ENCODE peak calls at places on chromosomes 1 and 21, in ten cellular contexts. O is left ventricle myocardium inferior; M is endothelial cell of umbilical vein; Z is glutamatergic neuron; W is AG04450; D is aorta; R is activated T-helper 9 cell treated with anti-CD3 and anti-CD28 coated beads, Interleukin-2, amount 50 U/mL, for 16 hours; C is cardiac muscle cell; E is GM12891; H is HEK293T. A is an unnamed sample.

GRCh38 chr21:19353271-19353670 is 949.7 kb upstream of the TMPRSS15 start:
- DNase-seq in O (no peak), C (no peak), E (no peak), Z (no peak), W (no peak), M (no peak), R (no peak), H (no peak), D (no peak), A (no peak)

GRCh38 chr1:77121503-77121902 is 97.7 kb downstream of the PIGK start:
- DNase-seq in M (no peak), O (no peak), D (no peak), R (no peak), W (no peak), C (no peak), H (no peak), E (no peak), Z (no peak), A (no peak)

GRCh38 chr1:246765521-246765920 is 41.3 kb downstream of the SCCPDH start:
- DNase-seq in O (no peak), M (no peak), W (no peak), D (no peak), Z (no peak), H (no peak), R (no peak), C (no peak), E (no peak), A (no peak)

GRCh38 chr1:14597343-14598006 is 1.0 kb upstream of the KAZN start:
- DNase-seq in D (no peak), R (no peak), Z (no peak), W (no peak), H (no peak), E (no peak), O (no peak), M (no peak), C (peak), A (no peak)

GRCh38 chr1:30034627-30035521 is 688.5 kb downstream of the MATN1 start:
- DNase-seq in W (no peak), D (no peak), C (peak), Z (no peak), H (no peak), E (no peak), R (no peak), M (no peak), O (no peak), A (no peak)

GRCh38 chr1:158124034-158124433 is 56.7 kb upstream of the CD1D start:
- DNase-seq in H (no peak), D (no peak), R (no peak), M (no peak), C (no peak), O (no peak), E (no peak), Z (no peak), W (no peak), A (no peak)

GRCh38 chr1:38030596-38031512 is 15.7 kb downstream of the POU3F1 start:
- DNase-seq in H (no peak), W (no peak), O (no peak), Z (no peak), D (no peak), E (no peak), M (no peak), C (no peak), R (no peak), A (no peak)

GRCh38 chr1:46400398-46400797 is 6.3 kb downstream of the FAAH start:
- DNase-seq in Z (no peak), W (no peak), D (no peak), C (no peak), O (no peak), H (no peak), E (no peak), M (no peak), R (no peak), A (no peak)

GRCh38 chr21:21179619-21180336 is 181.6 kb downstream of the NCAM2 start:
- DNase-seq in D (no peak), R (no peak), E (no peak), H (no peak), C (no peak), O (no peak), M (no peak), Z (no peak), W (no peak), A (no peak)

GRCh38 chr1:19640363-19641316 is 3.5 kb upstream of the NBL1 start:
- DNase-seq in W (no peak), D (no peak), C (peak), Z (no peak), H (no peak), R (no peak), M (peak), E (no peak), O (no peak), A (peak)

GRCh38 chr21:17159697-17160096 is 353.1 kb upstream of the CXADR start:
- DNase-seq in M (no peak), H (no peak), W (no peak), C (no peak), Z (no peak), R (no peak), D (no peak), E (no peak), O (no peak), A (no peak)

GRCh38 chr1:12359734-12360133 is 129.9 kb downstream of the VPS13D start:
- DNase-seq in H (no peak), Z (no peak), W (no peak), R (no peak), C (peak), E (no peak), M (no peak), D (no peak), O (no peak), A (no peak)

GRCh38 chr1:158002630-158003408 is 9.4 kb downstream of the KIRREL1 start:
- DNase-seq in R (no peak), M (no peak), D (no peak), E (no peak), Z (no peak), W (no peak), O (no peak), H (no peak), C (peak), A (no peak)

GRCh38 chr1:200184196-200184595 is 156.7 kb downstream of the NR5A2 start:
- DNase-seq in H (peak), R (no peak), Z (no peak), E (no peak), M (peak), D (peak), W (no peak), C (peak), O (peak), A (peak)

GRCh38 chr21:33936221-33937038 is 20.8 kb upstream of the ATP5PO start:
- DNase-seq in H (no peak), E (no peak), M (no peak), C (no peak), R (no peak), Z (no peak), O (no peak), W (no peak), D (no peak), A (no peak)

GRCh38 chr1:209646558-209646957 is 5.7 kb downstream of the LAMB3 start:
- DNase-seq in R (no peak), M (no peak), Z (no peak), O (no peak), W (no peak), H (no peak), E (no peak), D (no peak), C (peak), A (no peak)

GRCh38 chr1:28365864-28366263 is 3.7 kb upstream of the PHACTR4 start:
- DNase-seq in R (no peak), M (no peak), H (no peak), O (no peak), Z (no peak), C (no peak), E (no peak), D (no peak), W (no peak), A (no peak)

GRCh38 chr1:41713557-41714327 is 205.0 kb downstream of the HIVEP3 start:
- DNase-seq in D (no peak), H (peak), Z (peak), O (no peak), C (peak), E (no peak), R (no peak), M (peak), W (peak), A (peak)

GRCh38 chr21:31870472-31870871 is 2.3 kb upstream of the HUNK start:
- DNase-seq in M (no peak), H (no peak), C (no peak), W (no peak), E (no peak), O (no peak), Z (no peak), D (no peak), R (no peak), A (no peak)

GRCh38 chr21:41970099-41970391 is 16.2 kb upstream of the C2CD2 start:
- DNase-seq in H (no peak), M (no peak), E (no peak), Z (no peak), W (no peak), C (no peak), R (no peak), D (no peak), O (no peak), A (no peak)

GRCh38 chr1:17671741-17672140 is 83.4 kb upstream of the ACTL8 start:
- DNase-seq in W (no peak), O (no peak), C (no peak), M (no peak), E (no peak), R (no peak), Z (peak), D (no peak), H (no peak), A (no peak)

GRCh38 chr1:55275151-55275748 is 60.1 kb upstream of the USP24 start:
- DNase-seq in W (no peak), Z (no peak), M (no peak), D (no peak), E (no peak), C (peak), R (no peak), H (no peak), O (no peak), A (no peak)

GRCh38 chr1:200464784-200465400 is 55.1 kb upstream of the ZNF281 start:
- DNase-seq in Z (no peak), O (no peak), D (no peak), C (no peak), W (no peak), M (no peak), H (no peak), E (no peak), R (no peak), A (no peak)

GRCh38 chr21:37257967-37258877 is 8.9 kb downstream of the VPS26C start:
- DNase-seq in W (no peak), O (peak), C (peak), H (no peak), M (peak), R (peak), E (peak), D (peak), Z (peak), A (no peak)

GRCh38 chr1:227898502-227899140 is 49.1 kb downstream of the WNT9A start:
- DNase-seq in R (no peak), D (no peak), Z (peak), H (no peak), E (no peak), W (no peak), M (no peak), C (no peak), O (no peak), A (no peak)

GRCh38 chr1:40692429-40692905 is 963 bp downstream of the NFYC start:
- DNase-seq in E (no peak), M (no peak), R (no peak), W (no peak), Z (peak), H (peak), O (no peak), C (peak), D (no peak), A (no peak)

GRCh38 chr1:84282780-84283333 is 18.7 kb upstream of the SAMD13 start:
- DNase-seq in R (no peak), W (no peak), Z (no peak), E (no peak), H (no peak), C (no peak), O (no peak), D (no peak), M (no peak), A (no peak)

GRCh38 chr1:159076753-159077656 is at the start of gene AIM2:
- DNase-seq in Z (no peak), R (peak), D (peak), C (no peak), W (no peak), H (no peak), M (no peak), E (no peak), O (no peak), A (no peak)

GRCh38 chr1:234848972-234849641 is 239.1 kb upstream of the IRF2BP2 start:
- DNase-seq in E (no peak), O (no peak), Z (no peak), R (no peak), M (no peak), D (no peak), W (no peak), H (no peak), C (peak), A (no peak)

GRCh38 chr21:38679531-38679930 is 126.2 kb upstream of the ETS2 start:
- DNase-seq in Z (no peak), O (no peak), H (no peak), M (peak), D (no peak), C (peak), W (no peak), E (no peak), R (no peak), A (no peak)

GRCh38 chr1:71351438-71351837 is 270.6 kb upstream of the ZRANB2 start:
- DNase-seq in O (no peak), D (no peak), M (peak), Z (no peak), R (no peak), E (no peak), C (peak), W (peak), H (no peak), A (no peak)

GRCh38 chr1:149888999-149889289 is 10.4 kb upstream of the BOLA1 start:
- DNase-seq in C (peak), R (no peak), Z (no peak), W (no peak), M (no peak), O (no peak), E (no peak), H (no peak), D (peak), A (no peak)

GRCh38 chr21:46613391-46613790 is 8.5 kb upstream of the S100B start:
- DNase-seq in H (no peak), Z (no peak), M (no peak), W (no peak), O (no peak), C (no peak), R (no peak), E (no peak), D (no peak), A (no peak)

GRCh38 chr21:32777269-32777668 is 5.7 kb upstream of the PAXBP1 start:
- DNase-seq in E (no peak), H (no peak), M (no peak), C (no peak), O (no peak), R (no peak), W (no peak), D (no peak), Z (no peak), A (no peak)

GRCh38 chr1:65632230-65632629 is 160.5 kb upstream of the PDE4B start:
- DNase-seq in D (no peak), M (no peak), W (no peak), O (no peak), E (no peak), C (no peak), Z (no peak), H (no peak), R (no peak), A (no peak)

GRCh38 chr1:150621497-150622113 is 7.8 kb downstream of the ENSA start:
- DNase-seq in C (peak), W (no peak), D (no peak), Z (peak), H (peak), E (no peak), R (peak), M (peak), O (no peak), A (no peak)

GRCh38 chr1:80217377-80217986 is 1211.0 kb upstream of the ADGRL4 start:
- DNase-seq in W (peak), C (peak), H (peak), Z (no peak), M (peak), R (no peak), O (no peak), E (no peak), D (no peak), A (no peak)

A was measured in brain pericyte.